ENCODE peak calls at places on chromosomes 12 and 14, in eight cellular contexts. U is DMS153, S is bronchial epithelial cell, J is NAMALWA, E is AML-193, H is upper lobe of right lung, Q is astrocyte of the spinal cord, A is ELR. D is an unnamed sample.
A peak's percentile ranks its signal among the peaks of the same experiment; 100 is the strongest.

GRCh38 chr14:104647467-104648063 is 41.9 kb upstream of the INF2 start:
- DNase-seq in U (no peak), H (no peak), J (no peak), E (no peak), Q (no peak), A (no peak), S (no peak), D (no peak)

GRCh38 chr14:100524933-100525243 is 62.3 kb downstream of the BEGAIN start:
- DNase-seq in E (peak; percentile 19), Q (no peak), S (no peak), A (no peak), H (peak; percentile 42), U (no peak), J (peak; percentile 65), D (peak; percentile 73)

GRCh38 chr14:58488550-58488949 is 61.0 kb downstream of the KIAA0586 start:
- DNase-seq in S (peak; percentile 60), Q (peak; percentile 48), A (peak; percentile 71), U (no peak), H (no peak), J (no peak), E (no peak), D (no peak)

GRCh38 chr12:47930634-47931033 is 25.8 kb upstream of the VDR start:
- DNase-seq in E (no peak), S (no peak), J (no peak), H (no peak), Q (no peak), A (no peak), U (no peak), D (no peak)

GRCh38 chr12:111598637-111599458 is at the start of gene ATXN2:
- DNase-seq in H (peak; percentile 88), A (peak; percentile 80), Q (no peak), U (peak; percentile 57), E (no peak), S (no peak), J (no peak), D (peak; percentile 90)

GRCh38 chr14:78445275-78445674 is 275.1 kb downstream of the NRXN3 start:
- DNase-seq in U (no peak), S (no peak), Q (no peak), A (no peak), E (no peak), H (no peak), J (no peak), D (no peak)

GRCh38 chr12:68162374-68162773 is 2.8 kb upstream of the IFNG start:
- DNase-seq in Q (no peak), A (no peak), J (no peak), H (no peak), U (no peak), E (no peak), S (no peak), D (no peak)

GRCh38 chr14:73295198-73295796 is 58.0 kb downstream of the PAPLN start:
- DNase-seq in A (peak; percentile 69), U (no peak), J (peak; percentile 60), S (peak; percentile 48), Q (peak; percentile 60), H (no peak), E (peak; percentile 64), D (no peak)

GRCh38 chr14:102220031-102220430 is 80.3 kb downstream of the WDR20 start:
- DNase-seq in A (no peak), H (no peak), J (peak; percentile 67), E (no peak), U (no peak), Q (no peak), S (no peak), D (peak; percentile 38)

GRCh38 chr14:76918176-76918750 is 92.1 kb downstream of the LRRC74A start:
- DNase-seq in J (no peak), U (peak; percentile 55), E (peak; percentile 24), Q (peak; percentile 93), A (no peak), H (peak; percentile 76), S (no peak), D (peak; percentile 88)

GRCh38 chr14:85535916-85536834 is 6.2 kb downstream of the FLRT2 start:
- DNase-seq in A (peak; percentile 82), J (peak; percentile 1), S (peak; percentile 71), U (no peak), Q (peak; percentile 67), E (peak; percentile 45), H (no peak), D (no peak)

GRCh38 chr14:39006721-39007410 is 96.2 kb downstream of the SEC23A start:
- DNase-seq in H (no peak), J (no peak), Q (no peak), U (no peak), S (no peak), E (no peak), A (no peak), D (no peak)

GRCh38 chr12:64584173-64584555 is 26.1 kb upstream of the RASSF3 start:
- DNase-seq in Q (no peak), A (no peak), U (no peak), E (no peak), H (no peak), J (no peak), S (no peak), D (no peak)

GRCh38 chr14:63891148-63891964 is 38.6 kb downstream of the SYNE2 start:
- DNase-seq in Q (no peak), S (peak; percentile 47), H (no peak), A (no peak), E (no peak), U (no peak), J (no peak), D (no peak)

GRCh38 chr14:75184447-75184846 is 8.0 kb upstream of the TMED10 start:
- DNase-seq in S (peak; percentile 46), Q (peak; percentile 28), A (peak; percentile 50), H (no peak), E (peak; percentile 62), U (no peak), J (no peak), D (no peak)

GRCh38 chr12:56810918-56811317 is 47.8 kb downstream of the HSD17B6 start:
- DNase-seq in J (no peak), Q (no peak), A (no peak), H (no peak), E (no peak), U (no peak), S (no peak), D (no peak)

GRCh38 chr12:52627395-52628110 is 9.2 kb upstream of the KRT73 start:
- DNase-seq in A (no peak), J (no peak), H (no peak), U (no peak), S (no peak), E (no peak), Q (no peak), D (no peak)

GRCh38 chr14:50233335-50234250 is 2.2 kb upstream of the SOS2 start:
- DNase-seq in Q (no peak), A (peak; percentile 59), S (no peak), E (no peak), H (no peak), J (no peak), U (peak; percentile 42), D (no peak)

GRCh38 chr12:45725631-45726593 is 3.6 kb upstream of the ARID2 start:
- DNase-seq in E (peak; percentile 70), J (peak; percentile 86), S (peak; percentile 66), H (no peak), U (no peak), A (peak; percentile 67), Q (peak; percentile 62), D (no peak)

GRCh38 chr12:120167529-120168095 is 26.9 kb downstream of the GCN1 start:
- DNase-seq in A (no peak), Q (no peak), H (no peak), U (no peak), S (no peak), J (no peak), E (no peak), D (no peak)

GRCh38 chr12:25817166-25817565 is 141.3 kb upstream of the RASSF8 start:
- DNase-seq in Q (no peak), U (no peak), S (no peak), H (no peak), J (no peak), A (no peak), E (no peak), D (no peak)

D was measured in posterior vena cava.